ENCODE peak calls at places on chromosomes 7 and 10, in four cellular contexts. S is stimulated activated CD4-positive, alpha-beta T cell treated with anti-CD3 and anti-CD28 coated beads, Interleukin-2, amount 100 ng/mL, for 48 hours; J is HEK293T; D is PC-3. Y is an unnamed sample.

GRCh38 chr7:113379746-113380145 is 261.4 kb upstream of the SMIM30 start:
- DNase-seq in S (no peak), J (no peak), D (no peak), Y (no peak)

GRCh38 chr7:100090527-100091410 is 2.0 kb downstream of the COPS6 start:
- DNase-seq in J (no peak), S (no peak), D (peak; percentile 24), Y (no peak)

GRCh38 chr10:43856299-43856698 is 207.6 kb upstream of the ZNF32 start:
- DNase-seq in S (no peak), D (no peak), J (no peak), Y (no peak)

GRCh38 chr7:434891-435486 is 84.7 kb downstream of the PDGFA start:
- DNase-seq in S (no peak), D (peak; percentile 25), J (no peak), Y (no peak)

GRCh38 chr10:133185421-133185820 is 25.4 kb downstream of the KNDC1 start:
- DNase-seq in S (no peak), D (peak; percentile 1), J (no peak), Y (no peak)

GRCh38 chr7:123633553-123633952 is 22.1 kb upstream of the LMOD2 start:
- DNase-seq in J (no peak), D (peak; percentile 80), S (no peak), Y (no peak)

GRCh38 chr7:87391020-87391701 is 45.7 kb downstream of the CROT start:
- DNase-seq in S (no peak), J (no peak), D (no peak), Y (no peak)

GRCh38 chr10:97572214-97572989 is at the start of gene ANKRD2:
- DNase-seq in S (peak; percentile 56), D (peak; percentile 70), J (peak; percentile 86), Y (peak; percentile 55)

GRCh38 chr7:6251653-6252052 is 20.8 kb downstream of the CYTH3 start:
- DNase-seq in J (no peak), S (no peak), D (no peak), Y (no peak)

Y was measured in stimulated activated naive CD8-positive, alpha-beta T cell treated with anti-CD3 and anti-CD28 coated beads, Interleukin-15, amount 100 ng/mL, for 72 hours.